ENCODE peak calls at places on chromosomes 6 and 20, in six cellular contexts. W is psoas muscle, C is NCI-H2171, F is left cardiac atrium, N is Right ventricle myocardium superior, O is left ventricle myocardium inferior. S is an unnamed sample.

GRCh38 chr20:9025643-9026042 is 43.2 kb upstream of the PLCB4 start:
- DNase-seq in W (no peak), C (no peak), O (no peak), N (no peak), F (no peak), S (no peak)

GRCh38 chr6:104365835-104366234 is 493.9 kb downstream of the HACE1 start:
- DNase-seq in N (no peak), W (no peak), O (no peak), C (no peak), F (no peak), S (no peak)

GRCh38 chr20:63483834-63484233 is 11.4 kb upstream of the KCNQ2 start:
- DNase-seq in W (peak; percentile 68), N (no peak), O (no peak), F (no peak), C (no peak), S (no peak)

GRCh38 chr20:17562804-17563305 is 7.0 kb upstream of the DSTN start:
- DNase-seq in O (no peak), N (no peak), C (no peak), W (no peak), F (no peak), S (peak; percentile 63)

GRCh38 chr20:25248501-25249172 is 752 bp downstream of the PYGB start:
- DNase-seq in O (peak; percentile 39), C (peak; percentile 6), F (peak; percentile 64), N (peak; percentile 68), W (no peak), S (no peak)

GRCh38 chr6:157608221-157609075 is 214.6 kb upstream of the SNX9 start:
- DNase-seq in W (no peak), O (no peak), N (no peak), C (no peak), F (no peak), S (no peak)

GRCh38 chr6:133833905-133834304 is 55.0 kb upstream of the TCF21 start:
- DNase-seq in O (no peak), C (peak; percentile 87), F (no peak), N (peak; percentile 42), W (no peak), S (no peak)

GRCh38 chr6:111210074-111210729 is 122.9 kb downstream of the SLC16A10 start:
- DNase-seq in O (no peak), N (no peak), C (peak; percentile 13), F (no peak), W (no peak), S (no peak)

GRCh38 chr6:7137335-7138106 is 29.8 kb downstream of the RREB1 start:
- DNase-seq in N (peak; percentile 69), W (peak; percentile 76), F (peak; percentile 65), C (no peak), O (peak; percentile 59), S (no peak)

GRCh38 chr20:62860924-62861691 is 514 bp downstream of the TCFL5 start:
- DNase-seq in O (no peak), W (peak; percentile 70), F (peak; percentile 45), N (no peak), C (peak; percentile 58), S (no peak)

GRCh38 chr6:116108836-116109235 is 8.2 kb downstream of the NT5DC1 start:
- DNase-seq in C (peak; percentile 5), N (no peak), F (no peak), O (no peak), W (no peak), S (no peak)

GRCh38 chr20:2538931-2539330 is 2.6 kb downstream of the TMC2 start:
- DNase-seq in F (no peak), N (no peak), W (no peak), C (no peak), O (no peak), S (no peak)

GRCh38 chr6:132892929-132893771 is 78.8 kb downstream of the RPS12 start:
- DNase-seq in C (no peak), W (no peak), O (no peak), N (no peak), F (no peak), S (no peak)

GRCh38 chr20:49561256-49561655 is 6.7 kb downstream of the PTGIS start:
- DNase-seq in N (no peak), W (no peak), O (no peak), F (no peak), C (no peak), S (no peak)

GRCh38 chr6:12354499-12354898 is 64.3 kb downstream of the EDN1 start:
- DNase-seq in N (no peak), F (no peak), O (no peak), W (no peak), C (peak; percentile 14), S (no peak)

GRCh38 chr20:745683-746301 is 22.5 kb downstream of the SLC52A3 start:
- DNase-seq in O (no peak), C (no peak), F (no peak), W (no peak), N (no peak), S (no peak)

GRCh38 chr6:17656092-17656491 is 50.6 kb downstream of the NUP153 start:
- DNase-seq in W (no peak), F (no peak), O (no peak), C (no peak), N (no peak), S (no peak)